ENCODE peak calls at places on chromosomes 11 and 22, in five cellular contexts. V, Z, K, C and A are unnamed samples.

GRCh38 chr11:118625036-118625690 is 17.7 kb downstream of the PHLDB1 start:
- DNase-seq in C (no peak), Z (no peak), K (no peak), V (no peak), A (no peak)

GRCh38 chr11:31240340-31240904 is 129.1 kb downstream of the DCDC1 start:
- DNase-seq in K (no peak), Z (no peak), C (peak; percentile 2), V (peak; percentile 77), A (no peak)

GRCh38 chr11:35723493-35724284 is 61.1 kb downstream of the TRIM44 start:
- DNase-seq in C (no peak), K (no peak), V (no peak), Z (no peak), A (no peak)

GRCh38 chr11:116379185-116379828 is 393.5 kb downstream of the BUD13 start:
- DNase-seq in K (no peak), Z (peak; percentile 30), V (peak; percentile 56), C (peak; percentile 68), A (no peak)

GRCh38 chr11:17414317-17414737 is 25.9 kb upstream of the KCNJ11 start:
- DNase-seq in C (no peak), V (no peak), K (no peak), Z (no peak), A (no peak)

GRCh38 chr11:21505070-21505469 is 687.8 kb upstream of the ANO5 start:
- DNase-seq in K (no peak), Z (no peak), C (no peak), V (no peak), A (no peak)

GRCh38 chr22:26800858-26801257 is 143.5 kb downstream of the MIAT start:
- DNase-seq in C (peak; percentile 92), Z (no peak), K (no peak), V (no peak), A (no peak)

GRCh38 chr11:46930089-46930488 is 6.5 kb upstream of the CSTPP1 start:
- DNase-seq in C (no peak), Z (no peak), V (peak; percentile 53), K (no peak), A (no peak)

GRCh38 chr11:64449381-64450167 is 90.6 kb downstream of the RPS6KA4 start:
- DNase-seq in K (peak; percentile 42), Z (peak; percentile 33), V (peak; percentile 83), C (peak; percentile 95), A (peak; percentile 52)

GRCh38 chr11:911031-911889 is 650 bp upstream of the CHID1 start:
- DNase-seq in V (peak; percentile 68), Z (peak; percentile 58), K (peak; percentile 7), C (peak; percentile 91), A (peak; percentile 30)

GRCh38 chr22:49150801-49151221 is 676.9 kb downstream of the BRD1 start:
- DNase-seq in Z (no peak), C (no peak), K (no peak), V (no peak), A (no peak)

GRCh38 chr11:15500643-15501042 is 385.9 kb downstream of the INSC start:
- DNase-seq in V (no peak), K (no peak), Z (no peak), C (no peak), A (no peak)

GRCh38 chr11:115672412-115672811 is 168.2 kb upstream of the CADM1 start:
- DNase-seq in C (no peak), K (no peak), V (no peak), Z (no peak), A (no peak)

GRCh38 chr11:17578958-17579357 is 31.9 kb downstream of the OTOG start:
- DNase-seq in V (no peak), K (no peak), C (no peak), Z (no peak), A (no peak)

GRCh38 chr11:126519653-126520573 is 164.4 kb downstream of the ST3GAL4 start:
- DNase-seq in C (no peak), V (no peak), Z (no peak), K (no peak), A (no peak)

GRCh38 chr22:36136475-36136874 is 24.1 kb downstream of the APOL3 start:
- DNase-seq in K (no peak), Z (no peak), V (no peak), C (no peak), A (no peak)

GRCh38 chr11:75734491-75735180 is 17.0 kb downstream of the MOGAT2 start:
- DNase-seq in K (no peak), V (no peak), C (no peak), Z (no peak), A (no peak)

GRCh38 chr11:65855927-65856363 is 2.0 kb downstream of the CFL1 start:
- DNase-seq in V (no peak), C (no peak), K (no peak), Z (no peak), A (no peak)

GRCh38 chr22:33792837-33793236 is 127.4 kb downstream of the LARGE1 start:
- DNase-seq in K (no peak), V (no peak), C (peak; percentile 10), Z (no peak), A (no peak)

GRCh38 chr11:37353192-37353591 is 755.2 kb upstream of the RAG2 start:
- DNase-seq in K (no peak), C (no peak), V (no peak), Z (no peak), A (no peak)

GRCh38 chr11:70541699-70542098 is 143.4 kb downstream of the CTTN start:
- DNase-seq in C (no peak), V (no peak), K (no peak), Z (no peak), A (no peak)

GRCh38 chr11:85845052-85845631 is 10.0 kb upstream of the CCDC83 start:
- DNase-seq in C (no peak), K (no peak), Z (no peak), V (peak; percentile 61), A (no peak)

GRCh38 chr22:31566484-31566883 is 70.1 kb downstream of the SFI1 start:
- DNase-seq in C (no peak), Z (no peak), V (no peak), K (no peak), A (no peak)

GRCh38 chr11:84022221-84022620 is 736.1 kb upstream of the CCDC90B start:
- DNase-seq in V (no peak), Z (no peak), C (peak; percentile 2), K (no peak), A (no peak)

GRCh38 chr11:47407746-47408590 is at the start of gene SLC39A13:
- DNase-seq in Z (peak; percentile 96), K (peak; percentile 90), C (peak; percentile 100), V (peak; percentile 98), A (peak; percentile 86)